ENCODE peak calls at places on chromosomes 7 and 10, in five cellular contexts. P is stimulated activated CD4-positive, alpha-beta T cell treated with anti-CD3 and anti-CD28 coated beads, Interleukin-4, amount 100 ng/mL, for 48 hours; S is B cell; R is mesothelial cell of epicardium; V is left lobe of liver. C is an unnamed sample.

GRCh38 chr10:97539523-97540200 is 32.9 kb upstream of the ANKRD2 start:
- DNase-seq in P (no peak), S (no peak), R (peak), V (no peak), C (peak)

GRCh38 chr7:70502117-70502516 is 629.8 kb upstream of the GALNT17 start:
- DNase-seq in P (no peak), S (no peak), R (no peak), V (peak), C (no peak)

GRCh38 chr7:157043745-157044144 is 33.3 kb upstream of the MNX1 start:
- DNase-seq in P (no peak), S (no peak), R (peak), V (peak), C (no peak)

GRCh38 chr10:79070611-79071534 is 2.1 kb downstream of the ZMIZ1 start:
- DNase-seq in P (no peak), S (peak), R (peak), V (peak), C (peak)

GRCh38 chr10:11143240-11143639 is 125.6 kb downstream of the CELF2 start:
- DNase-seq in P (no peak), S (no peak), R (no peak), V (no peak), C (no peak)

GRCh38 chr10:86693721-86694369 is 25.5 kb downstream of the LDB3 start:
- DNase-seq in P (peak), S (peak), R (peak), V (no peak), C (peak)

GRCh38 chr10:119665901-119666708 is 14.9 kb downstream of the BAG3 start:
- DNase-seq in P (no peak), S (no peak), R (no peak), V (no peak), C (no peak)

GRCh38 chr10:132595021-132595420 is 57.4 kb downstream of the INPP5A start:
- DNase-seq in P (no peak), S (no peak), R (no peak), V (no peak), C (no peak)

GRCh38 chr7:57876-58275 is 134.5 kb upstream of the FAM20C start:
- DNase-seq in P (no peak), S (no peak), R (peak), V (peak), C (peak)

GRCh38 chr7:100607111-100607510 is 4.9 kb downstream of the PCOLCE start:
- DNase-seq in P (no peak), S (no peak), R (no peak), V (no peak), C (no peak)

GRCh38 chr7:117946201-117946633 is 73.0 kb upstream of the CTTNBP2 start:
- DNase-seq in P (no peak), S (no peak), R (no peak), V (no peak), C (no peak)

GRCh38 chr10:103535595-103535994 is 42.1 kb downstream of the NEURL1 start:
- DNase-seq in P (no peak), S (no peak), R (no peak), V (no peak), C (no peak)

GRCh38 chr7:102044984-102045673 is 227.7 kb downstream of the CUX1 start:
- DNase-seq in P (no peak), S (no peak), R (peak), V (no peak), C (no peak)

GRCh38 chr10:132654708-132655661 is 117.4 kb downstream of the INPP5A start:
- DNase-seq in P (peak), S (peak), R (peak), V (no peak), C (peak)

GRCh38 chr7:1235501-1236131 is 2.9 kb downstream of the UNCX start:
- DNase-seq in P (no peak), S (no peak), R (no peak), V (no peak), C (no peak)

GRCh38 chr7:77684030-77684429 is 12.2 kb upstream of the RSBN1L start:
- DNase-seq in P (no peak), S (no peak), R (no peak), V (no peak), C (peak)

GRCh38 chr7:134710854-134711624 is 64.4 kb downstream of the BPGM start:
- DNase-seq in P (peak), S (no peak), R (no peak), V (no peak), C (no peak)

C was measured in H1.